ENCODE peak calls at places on chromosome 20, in five cellular contexts. One of them, this sample, is unnamed.

GRCh38 chr20:14915356-14915755 is 577.9 kb upstream of the FLRT3 start:
- DNase-seq in AG09309: no peak
- DNase-seq in choroid plexus epithelial cell: no peak
- DNase-seq in heart left ventricle: peak
- DNase-seq in left ventricle myocardium superior: peak
- DNase-seq in this sample: no peak

GRCh38 chr20:14193443-14193842 is 144.0 kb downstream of the FLRT3 start:
- DNase-seq in choroid plexus epithelial cell: no peak
- DNase-seq in left ventricle myocardium superior: no peak
- DNase-seq in AG09309: no peak
- DNase-seq in heart left ventricle: no peak
- DNase-seq in this sample: no peak

GRCh38 chr20:54184920-54185626 is 11.3 kb upstream of the CYP24A1 start:
- DNase-seq in choroid plexus epithelial cell: no peak
- DNase-seq in AG09309: no peak
- DNase-seq in heart left ventricle: no peak
- DNase-seq in left ventricle myocardium superior: no peak
- DNase-seq in this sample: no peak

GRCh38 chr20:53412600-53413187 is 180.9 kb downstream of the ZNF217 start:
- DNase-seq in AG09309: no peak
- DNase-seq in choroid plexus epithelial cell: no peak
- DNase-seq in left ventricle myocardium superior: no peak
- DNase-seq in heart left ventricle: no peak
- DNase-seq in this sample: no peak

GRCh38 chr20:25394276-25394675 is 3.6 kb upstream of the ABHD12 start:
- DNase-seq in heart left ventricle: no peak
- DNase-seq in AG09309: no peak
- DNase-seq in choroid plexus epithelial cell: no peak
- DNase-seq in left ventricle myocardium superior: no peak
- DNase-seq in this sample: no peak

GRCh38 chr20:58854638-58855471 is 2.3 kb downstream of the GNAS start:
- DNase-seq in AG09309: no peak
- DNase-seq in heart left ventricle: no peak
- DNase-seq in choroid plexus epithelial cell: no peak
- DNase-seq in left ventricle myocardium superior: no peak
- DNase-seq in this sample: no peak

GRCh38 chr20:36317675-36318074 is 11.5 kb downstream of the DLGAP4 start:
- DNase-seq in AG09309: no peak
- DNase-seq in left ventricle myocardium superior: no peak
- DNase-seq in choroid plexus epithelial cell: no peak
- DNase-seq in heart left ventricle: no peak
- DNase-seq in this sample: no peak

GRCh38 chr20:49615401-49616153 is 47.6 kb upstream of the PTGIS start:
- DNase-seq in left ventricle myocardium superior: peak
- DNase-seq in choroid plexus epithelial cell: no peak
- DNase-seq in AG09309: no peak
- DNase-seq in heart left ventricle: peak
- DNase-seq in this sample: no peak

GRCh38 chr20:36504295-36504694 is 37.0 kb upstream of the MYL9 start:
- DNase-seq in AG09309: no peak
- DNase-seq in left ventricle myocardium superior: no peak
- DNase-seq in choroid plexus epithelial cell: no peak
- DNase-seq in heart left ventricle: no peak
- DNase-seq in this sample: no peak

GRCh38 chr20:45406260-45407066 is 1.6 kb upstream of the DBNDD2 start:
- DNase-seq in AG09309: no peak
- DNase-seq in left ventricle myocardium superior: peak
- DNase-seq in heart left ventricle: peak
- DNase-seq in choroid plexus epithelial cell: no peak
- DNase-seq in this sample: no peak

GRCh38 chr20:38863024-38863851 is 57.7 kb downstream of the PPP1R16B start:
- DNase-seq in AG09309: no peak
- DNase-seq in left ventricle myocardium superior: no peak
- DNase-seq in choroid plexus epithelial cell: no peak
- DNase-seq in heart left ventricle: no peak
- DNase-seq in this sample: no peak

GRCh38 chr20:23063573-23063972 is 14.1 kb upstream of the THBD start:
- DNase-seq in left ventricle myocardium superior: no peak
- DNase-seq in choroid plexus epithelial cell: no peak
- DNase-seq in heart left ventricle: no peak
- DNase-seq in AG09309: no peak
- DNase-seq in this sample: no peak

GRCh38 chr20:59955131-59955796 is 3.0 kb upstream of the CDH26 start:
- DNase-seq in choroid plexus epithelial cell: peak
- DNase-seq in AG09309: no peak
- DNase-seq in left ventricle myocardium superior: no peak
- DNase-seq in heart left ventricle: no peak
- DNase-seq in this sample: no peak

GRCh38 chr20:40868568-40869223 is 159.9 kb upstream of the TOP1 start:
- DNase-seq in AG09309: peak
- DNase-seq in choroid plexus epithelial cell: peak
- DNase-seq in heart left ventricle: peak
- DNase-seq in left ventricle myocardium superior: peak
- DNase-seq in this sample: peak

GRCh38 chr20:57498425-57499400 is 26.2 kb downstream of the CTCFL start:
- DNase-seq in left ventricle myocardium superior: no peak
- DNase-seq in AG09309: no peak
- DNase-seq in heart left ventricle: peak
- DNase-seq in choroid plexus epithelial cell: peak
- DNase-seq in this sample: no peak

GRCh38 chr20:54680439-54680838 is 205.0 kb downstream of the DOK5 start:
- DNase-seq in choroid plexus epithelial cell: no peak
- DNase-seq in AG09309: no peak
- DNase-seq in heart left ventricle: no peak
- DNase-seq in left ventricle myocardium superior: no peak
- DNase-seq in this sample: no peak

GRCh38 chr20:17873410-17874270 is 95.0 kb downstream of the SNX5 start:
- DNase-seq in left ventricle myocardium superior: peak
- DNase-seq in choroid plexus epithelial cell: peak
- DNase-seq in AG09309: peak
- DNase-seq in heart left ventricle: peak
- DNase-seq in this sample: peak

GRCh38 chr20:63501818-63502670 is 3.2 kb upstream of the EEF1A2 start:
- DNase-seq in AG09309: no peak
- DNase-seq in heart left ventricle: peak
- DNase-seq in choroid plexus epithelial cell: peak
- DNase-seq in left ventricle myocardium superior: peak
- DNase-seq in this sample: no peak

GRCh38 chr20:59751075-59751711 is 146.9 kb downstream of the PHACTR3 start:
- DNase-seq in left ventricle myocardium superior: peak
- DNase-seq in AG09309: no peak
- DNase-seq in heart left ventricle: peak
- DNase-seq in choroid plexus epithelial cell: peak
- DNase-seq in this sample: peak

GRCh38 chr20:45752747-45753146 is 30.6 kb downstream of the SPINT4 start:
- DNase-seq in AG09309: peak
- DNase-seq in left ventricle myocardium superior: no peak
- DNase-seq in heart left ventricle: no peak
- DNase-seq in choroid plexus epithelial cell: no peak
- DNase-seq in this sample: no peak